ENCODE peak calls at places on chromosomes 3 and 15, in ten cellular contexts. F is hepatic stellate cell; S is non-pigmented ciliary epithelial cell; P is activated effector memory CD4-positive, alpha-beta T cell treated with Interleukin-2 at 50 U/mL for 16 hours; A is H54; D is AG04449; J is mesothelial cell of epicardium; H is activated T-helper 9 cell treated with anti-CD3 and anti-CD28 coated beads, Interleukin-2, amount 50 U/mL, for 16 hours; Q is cardiac fibroblast; N is neural crest cell. Z is an unnamed sample.

GRCh38 chr3:122353901-122354401 is 28.9 kb downstream of the CSTA start:
- DNase-seq in F (no peak), S (no peak), P (no peak), A (no peak), D (no peak), J (no peak), H (no peak), Q (no peak), N (no peak), Z (no peak)

GRCh38 chr15:82554351-82554750 is 14.1 kb upstream of the RPS17 start:
- DNase-seq in F (no peak), S (no peak), P (no peak), A (no peak), D (no peak), J (no peak), H (no peak), Q (peak; percentile 50), N (no peak), Z (peak; percentile 63)

GRCh38 chr3:5205165-5205941 is 17.8 kb downstream of the EDEM1 start:
- DNase-seq in F (no peak), S (no peak), P (no peak), A (no peak), D (no peak), J (no peak), H (no peak), Q (peak; percentile 29), N (no peak), Z (no peak)

GRCh38 chr15:85706779-85707518 is 87.8 kb downstream of the KLHL25 start:
- DNase-seq in F (no peak), S (no peak), P (peak; percentile 32), A (no peak), D (no peak), J (no peak), H (no peak), Q (peak; percentile 68), N (no peak), Z (peak; percentile 34)

GRCh38 chr15:61034793-61035710 is 194.1 kb downstream of the RORA start:
- DNase-seq in F (peak; percentile 39), S (no peak), P (no peak), A (no peak), D (no peak), J (no peak), H (no peak), Q (peak; percentile 87), N (no peak), Z (no peak)

GRCh38 chr15:78061963-78062427 is 15.5 kb downstream of the TBC1D2B start:
- DNase-seq in F (no peak), S (no peak), P (no peak), A (no peak), D (no peak), J (no peak), H (no peak), Q (peak; percentile 48), N (no peak), Z (no peak)

GRCh38 chr3:88282519-88283241 is 132.9 kb downstream of the C3orf38 start:
- DNase-seq in F (no peak), S (no peak), P (no peak), A (no peak), D (no peak), J (no peak), H (no peak), Q (no peak), N (no peak), Z (no peak)

GRCh38 chr3:125115640-125116039 is 59.8 kb upstream of the HEG1 start:
- DNase-seq in F (no peak), S (no peak), P (no peak), A (no peak), D (no peak), J (no peak), H (no peak), Q (peak; percentile 59), N (no peak), Z (no peak)

GRCh38 chr3:158748237-158748828 is 16.1 kb upstream of the RARRES1 start:
- DNase-seq in F (no peak), S (no peak), P (no peak), A (no peak), D (no peak), J (no peak), H (no peak), Q (peak; percentile 71), N (no peak), Z (peak; percentile 46)

Z was measured in pons.